ENCODE peak calls at places on chromosomes 5 and 9, in ten cellular contexts. One of them, this sample, is unnamed.

GRCh38 chr9:117763314-117763713 is 59.1 kb downstream of the TLR4 start:
- DNase-seq in caudate nucleus: peak
- DNase-seq in activated T-cell treated with anti-CD3 and anti-CD28 coated beads, Interleukin-2, amount 50 U/mL, for 72 hours: no peak
- DNase-seq in type B pancreatic cell: no peak
- DNase-seq in HT1080: peak
- DNase-seq in amniotic stem cell: no peak
- DNase-seq in WTC11: no peak
- DNase-seq in stimulated activated CD8-positive, alpha-beta memory T cell treated with anti-CD3 and anti-CD28 coated beads, Interleukin-7, amount 100 ng/mL, for 4 hours: no peak
- DNase-seq in NCI-H1417 treated with DMSO at 0.1 percent for 48 hours: no peak
- DNase-seq in HCEC 1CT: no peak
- DNase-seq in this sample: no peak

GRCh38 chr9:34185778-34186551 is 7.1 kb downstream of the UBAP1 start:
- DNase-seq in HCEC 1CT: peak
- DNase-seq in amniotic stem cell: no peak
- DNase-seq in HT1080: peak
- DNase-seq in stimulated activated CD8-positive, alpha-beta memory T cell treated with anti-CD3 and anti-CD28 coated beads, Interleukin-7, amount 100 ng/mL, for 4 hours: no peak
- DNase-seq in activated T-cell treated with anti-CD3 and anti-CD28 coated beads, Interleukin-2, amount 50 U/mL, for 72 hours: peak
- DNase-seq in caudate nucleus: no peak
- DNase-seq in WTC11: no peak
- DNase-seq in NCI-H1417 treated with DMSO at 0.1 percent for 48 hours: no peak
- DNase-seq in type B pancreatic cell: no peak
- DNase-seq in this sample: peak

GRCh38 chr5:174229640-174230350 is 184.3 kb downstream of the NSG2 start:
- DNase-seq in type B pancreatic cell: no peak
- DNase-seq in amniotic stem cell: no peak
- DNase-seq in HCEC 1CT: no peak
- DNase-seq in WTC11: no peak
- DNase-seq in caudate nucleus: no peak
- DNase-seq in stimulated activated CD8-positive, alpha-beta memory T cell treated with anti-CD3 and anti-CD28 coated beads, Interleukin-7, amount 100 ng/mL, for 4 hours: no peak
- DNase-seq in NCI-H1417 treated with DMSO at 0.1 percent for 48 hours: no peak
- DNase-seq in HT1080: peak
- DNase-seq in activated T-cell treated with anti-CD3 and anti-CD28 coated beads, Interleukin-2, amount 50 U/mL, for 72 hours: no peak
- DNase-seq in this sample: no peak

GRCh38 chr5:179408646-179409045 is 63.4 kb upstream of the ADAMTS2 start:
- DNase-seq in amniotic stem cell: no peak
- DNase-seq in HCEC 1CT: no peak
- DNase-seq in activated T-cell treated with anti-CD3 and anti-CD28 coated beads, Interleukin-2, amount 50 U/mL, for 72 hours: no peak
- DNase-seq in HT1080: no peak
- DNase-seq in caudate nucleus: no peak
- DNase-seq in NCI-H1417 treated with DMSO at 0.1 percent for 48 hours: no peak
- DNase-seq in stimulated activated CD8-positive, alpha-beta memory T cell treated with anti-CD3 and anti-CD28 coated beads, Interleukin-7, amount 100 ng/mL, for 4 hours: no peak
- DNase-seq in WTC11: no peak
- DNase-seq in type B pancreatic cell: peak
- DNase-seq in this sample: no peak

GRCh38 chr5:147391781-147392180 is 118.1 kb downstream of the DPYSL3 start:
- DNase-seq in caudate nucleus: no peak
- DNase-seq in WTC11: peak
- DNase-seq in activated T-cell treated with anti-CD3 and anti-CD28 coated beads, Interleukin-2, amount 50 U/mL, for 72 hours: no peak
- DNase-seq in amniotic stem cell: no peak
- DNase-seq in HCEC 1CT: peak
- DNase-seq in type B pancreatic cell: no peak
- DNase-seq in NCI-H1417 treated with DMSO at 0.1 percent for 48 hours: no peak
- DNase-seq in stimulated activated CD8-positive, alpha-beta memory T cell treated with anti-CD3 and anti-CD28 coated beads, Interleukin-7, amount 100 ng/mL, for 4 hours: no peak
- DNase-seq in HT1080: peak
- DNase-seq in this sample: peak

GRCh38 chr5:38433160-38433861 is 123.1 kb downstream of the LIFR start:
- DNase-seq in WTC11: no peak
- DNase-seq in type B pancreatic cell: no peak
- DNase-seq in HT1080: peak
- DNase-seq in amniotic stem cell: peak
- DNase-seq in activated T-cell treated with anti-CD3 and anti-CD28 coated beads, Interleukin-2, amount 50 U/mL, for 72 hours: no peak
- DNase-seq in caudate nucleus: no peak
- DNase-seq in HCEC 1CT: peak
- DNase-seq in stimulated activated CD8-positive, alpha-beta memory T cell treated with anti-CD3 and anti-CD28 coated beads, Interleukin-7, amount 100 ng/mL, for 4 hours: no peak
- DNase-seq in NCI-H1417 treated with DMSO at 0.1 percent for 48 hours: no peak
- DNase-seq in this sample: no peak

GRCh38 chr5:173866249-173867172 is 21.6 kb upstream of the CPEB4 start:
- DNase-seq in activated T-cell treated with anti-CD3 and anti-CD28 coated beads, Interleukin-2, amount 50 U/mL, for 72 hours: no peak
- DNase-seq in type B pancreatic cell: no peak
- DNase-seq in NCI-H1417 treated with DMSO at 0.1 percent for 48 hours: no peak
- DNase-seq in stimulated activated CD8-positive, alpha-beta memory T cell treated with anti-CD3 and anti-CD28 coated beads, Interleukin-7, amount 100 ng/mL, for 4 hours: no peak
- DNase-seq in WTC11: no peak
- DNase-seq in amniotic stem cell: no peak
- DNase-seq in HCEC 1CT: no peak
- DNase-seq in caudate nucleus: peak
- DNase-seq in HT1080: no peak
- DNase-seq in this sample: no peak

GRCh38 chr9:108761530-108762347 is 94.0 kb downstream of the ACTL7B start:
- DNase-seq in amniotic stem cell: no peak
- DNase-seq in HCEC 1CT: peak
- DNase-seq in caudate nucleus: peak
- DNase-seq in NCI-H1417 treated with DMSO at 0.1 percent for 48 hours: no peak
- DNase-seq in activated T-cell treated with anti-CD3 and anti-CD28 coated beads, Interleukin-2, amount 50 U/mL, for 72 hours: peak
- DNase-seq in HT1080: peak
- DNase-seq in stimulated activated CD8-positive, alpha-beta memory T cell treated with anti-CD3 and anti-CD28 coated beads, Interleukin-7, amount 100 ng/mL, for 4 hours: no peak
- DNase-seq in type B pancreatic cell: no peak
- DNase-seq in WTC11: peak
- DNase-seq in this sample: peak

GRCh38 chr9:3517377-3518048 is 8.3 kb downstream of the RFX3 start:
- DNase-seq in stimulated activated CD8-positive, alpha-beta memory T cell treated with anti-CD3 and anti-CD28 coated beads, Interleukin-7, amount 100 ng/mL, for 4 hours: no peak
- DNase-seq in WTC11: no peak
- DNase-seq in activated T-cell treated with anti-CD3 and anti-CD28 coated beads, Interleukin-2, amount 50 U/mL, for 72 hours: no peak
- DNase-seq in type B pancreatic cell: no peak
- DNase-seq in amniotic stem cell: no peak
- DNase-seq in NCI-H1417 treated with DMSO at 0.1 percent for 48 hours: no peak
- DNase-seq in caudate nucleus: no peak
- DNase-seq in HCEC 1CT: no peak
- DNase-seq in HT1080: no peak
- DNase-seq in this sample: no peak

GRCh38 chr5:1037123-1037670 is 28.6 kb downstream of the NKD2 start:
- DNase-seq in stimulated activated CD8-positive, alpha-beta memory T cell treated with anti-CD3 and anti-CD28 coated beads, Interleukin-7, amount 100 ng/mL, for 4 hours: no peak
- DNase-seq in activated T-cell treated with anti-CD3 and anti-CD28 coated beads, Interleukin-2, amount 50 U/mL, for 72 hours: no peak
- DNase-seq in HT1080: no peak
- DNase-seq in type B pancreatic cell: no peak
- DNase-seq in caudate nucleus: no peak
- DNase-seq in WTC11: no peak
- DNase-seq in NCI-H1417 treated with DMSO at 0.1 percent for 48 hours: no peak
- DNase-seq in HCEC 1CT: no peak
- DNase-seq in amniotic stem cell: no peak
- DNase-seq in this sample: no peak

GRCh38 chr5:2177244-2177643 is 294.5 kb upstream of the IRX4 start:
- DNase-seq in NCI-H1417 treated with DMSO at 0.1 percent for 48 hours: no peak
- DNase-seq in activated T-cell treated with anti-CD3 and anti-CD28 coated beads, Interleukin-2, amount 50 U/mL, for 72 hours: no peak
- DNase-seq in HT1080: no peak
- DNase-seq in stimulated activated CD8-positive, alpha-beta memory T cell treated with anti-CD3 and anti-CD28 coated beads, Interleukin-7, amount 100 ng/mL, for 4 hours: no peak
- DNase-seq in amniotic stem cell: no peak
- DNase-seq in HCEC 1CT: no peak
- DNase-seq in WTC11: no peak
- DNase-seq in type B pancreatic cell: no peak
- DNase-seq in caudate nucleus: no peak
- DNase-seq in this sample: no peak

GRCh38 chr9:127972316-127972871 is 8.4 kb downstream of the EEIG1 start:
- DNase-seq in amniotic stem cell: no peak
- DNase-seq in caudate nucleus: peak
- DNase-seq in NCI-H1417 treated with DMSO at 0.1 percent for 48 hours: no peak
- DNase-seq in HT1080: no peak
- DNase-seq in activated T-cell treated with anti-CD3 and anti-CD28 coated beads, Interleukin-2, amount 50 U/mL, for 72 hours: no peak
- DNase-seq in WTC11: no peak
- DNase-seq in stimulated activated CD8-positive, alpha-beta memory T cell treated with anti-CD3 and anti-CD28 coated beads, Interleukin-7, amount 100 ng/mL, for 4 hours: no peak
- DNase-seq in HCEC 1CT: no peak
- DNase-seq in type B pancreatic cell: no peak
- DNase-seq in this sample: no peak

GRCh38 chr5:55159763-55160492 is at the start of gene GPX8:
- DNase-seq in caudate nucleus: no peak
- DNase-seq in type B pancreatic cell: no peak
- DNase-seq in HCEC 1CT: peak
- DNase-seq in WTC11: peak
- DNase-seq in amniotic stem cell: peak
- DNase-seq in activated T-cell treated with anti-CD3 and anti-CD28 coated beads, Interleukin-2, amount 50 U/mL, for 72 hours: no peak
- DNase-seq in stimulated activated CD8-positive, alpha-beta memory T cell treated with anti-CD3 and anti-CD28 coated beads, Interleukin-7, amount 100 ng/mL, for 4 hours: no peak
- DNase-seq in HT1080: peak
- DNase-seq in NCI-H1417 treated with DMSO at 0.1 percent for 48 hours: no peak
- DNase-seq in this sample: peak

GRCh38 chr9:5442400-5443011 is 4.8 kb upstream of the PLGRKT start:
- DNase-seq in WTC11: no peak
- DNase-seq in HCEC 1CT: peak
- DNase-seq in amniotic stem cell: peak
- DNase-seq in NCI-H1417 treated with DMSO at 0.1 percent for 48 hours: peak
- DNase-seq in HT1080: no peak
- DNase-seq in stimulated activated CD8-positive, alpha-beta memory T cell treated with anti-CD3 and anti-CD28 coated beads, Interleukin-7, amount 100 ng/mL, for 4 hours: no peak
- DNase-seq in type B pancreatic cell: no peak
- DNase-seq in caudate nucleus: no peak
- DNase-seq in activated T-cell treated with anti-CD3 and anti-CD28 coated beads, Interleukin-2, amount 50 U/mL, for 72 hours: peak
- DNase-seq in this sample: peak

GRCh38 chr5:112316731-112317130 is 102.3 kb downstream of the EPB41L4A start:
- DNase-seq in WTC11: no peak
- DNase-seq in amniotic stem cell: no peak
- DNase-seq in type B pancreatic cell: no peak
- DNase-seq in HT1080: no peak
- DNase-seq in NCI-H1417 treated with DMSO at 0.1 percent for 48 hours: no peak
- DNase-seq in caudate nucleus: no peak
- DNase-seq in HCEC 1CT: no peak
- DNase-seq in stimulated activated CD8-positive, alpha-beta memory T cell treated with anti-CD3 and anti-CD28 coated beads, Interleukin-7, amount 100 ng/mL, for 4 hours: no peak
- DNase-seq in activated T-cell treated with anti-CD3 and anti-CD28 coated beads, Interleukin-2, amount 50 U/mL, for 72 hours: no peak
- DNase-seq in this sample: no peak

GRCh38 chr9:128705051-128705965 is 3.0 kb downstream of the PKN3 start:
- DNase-seq in HCEC 1CT: no peak
- DNase-seq in type B pancreatic cell: no peak
- DNase-seq in activated T-cell treated with anti-CD3 and anti-CD28 coated beads, Interleukin-2, amount 50 U/mL, for 72 hours: no peak
- DNase-seq in stimulated activated CD8-positive, alpha-beta memory T cell treated with anti-CD3 and anti-CD28 coated beads, Interleukin-7, amount 100 ng/mL, for 4 hours: no peak
- DNase-seq in HT1080: no peak
- DNase-seq in WTC11: peak
- DNase-seq in caudate nucleus: no peak
- DNase-seq in NCI-H1417 treated with DMSO at 0.1 percent for 48 hours: no peak
- DNase-seq in amniotic stem cell: no peak
- DNase-seq in this sample: no peak

GRCh38 chr5:174491761-174492350 is 232.5 kb upstream of the MSX2 start:
- DNase-seq in stimulated activated CD8-positive, alpha-beta memory T cell treated with anti-CD3 and anti-CD28 coated beads, Interleukin-7, amount 100 ng/mL, for 4 hours: no peak
- DNase-seq in HT1080: no peak
- DNase-seq in type B pancreatic cell: no peak
- DNase-seq in WTC11: no peak
- DNase-seq in caudate nucleus: no peak
- DNase-seq in HCEC 1CT: no peak
- DNase-seq in activated T-cell treated with anti-CD3 and anti-CD28 coated beads, Interleukin-2, amount 50 U/mL, for 72 hours: no peak
- DNase-seq in amniotic stem cell: no peak
- DNase-seq in NCI-H1417 treated with DMSO at 0.1 percent for 48 hours: no peak
- DNase-seq in this sample: no peak

GRCh38 chr5:77650686-77651085 is 12.2 kb upstream of the OTP start:
- DNase-seq in WTC11: no peak
- DNase-seq in stimulated activated CD8-positive, alpha-beta memory T cell treated with anti-CD3 and anti-CD28 coated beads, Interleukin-7, amount 100 ng/mL, for 4 hours: no peak
- DNase-seq in activated T-cell treated with anti-CD3 and anti-CD28 coated beads, Interleukin-2, amount 50 U/mL, for 72 hours: no peak
- DNase-seq in HCEC 1CT: no peak
- DNase-seq in type B pancreatic cell: no peak
- DNase-seq in amniotic stem cell: no peak
- DNase-seq in NCI-H1417 treated with DMSO at 0.1 percent for 48 hours: no peak
- DNase-seq in caudate nucleus: no peak
- DNase-seq in HT1080: no peak
- DNase-seq in this sample: no peak

GRCh38 chr5:125550237-125550636 is 803.8 kb upstream of the ZNF608 start:
- DNase-seq in HT1080: peak
- DNase-seq in HCEC 1CT: peak
- DNase-seq in activated T-cell treated with anti-CD3 and anti-CD28 coated beads, Interleukin-2, amount 50 U/mL, for 72 hours: no peak
- DNase-seq in amniotic stem cell: no peak
- DNase-seq in caudate nucleus: no peak
- DNase-seq in WTC11: no peak
- DNase-seq in type B pancreatic cell: no peak
- DNase-seq in stimulated activated CD8-positive, alpha-beta memory T cell treated with anti-CD3 and anti-CD28 coated beads, Interleukin-7, amount 100 ng/mL, for 4 hours: no peak
- DNase-seq in NCI-H1417 treated with DMSO at 0.1 percent for 48 hours: no peak
- DNase-seq in this sample: peak

GRCh38 chr5:179411161-179411841 is 66.0 kb upstream of the ADAMTS2 start:
- DNase-seq in HCEC 1CT: no peak
- DNase-seq in stimulated activated CD8-positive, alpha-beta memory T cell treated with anti-CD3 and anti-CD28 coated beads, Interleukin-7, amount 100 ng/mL, for 4 hours: no peak
- DNase-seq in WTC11: no peak
- DNase-seq in NCI-H1417 treated with DMSO at 0.1 percent for 48 hours: no peak
- DNase-seq in amniotic stem cell: no peak
- DNase-seq in activated T-cell treated with anti-CD3 and anti-CD28 coated beads, Interleukin-2, amount 50 U/mL, for 72 hours: no peak
- DNase-seq in caudate nucleus: no peak
- DNase-seq in HT1080: no peak
- DNase-seq in type B pancreatic cell: peak
- DNase-seq in this sample: no peak

GRCh38 chr5:30574761-30575160 is 618.7 kb upstream of the CDH6 start:
- DNase-seq in stimulated activated CD8-positive, alpha-beta memory T cell treated with anti-CD3 and anti-CD28 coated beads, Interleukin-7, amount 100 ng/mL, for 4 hours: no peak
- DNase-seq in NCI-H1417 treated with DMSO at 0.1 percent for 48 hours: no peak
- DNase-seq in WTC11: no peak
- DNase-seq in HCEC 1CT: no peak
- DNase-seq in activated T-cell treated with anti-CD3 and anti-CD28 coated beads, Interleukin-2, amount 50 U/mL, for 72 hours: no peak
- DNase-seq in amniotic stem cell: no peak
- DNase-seq in HT1080: no peak
- DNase-seq in caudate nucleus: no peak
- DNase-seq in type B pancreatic cell: no peak
- DNase-seq in this sample: no peak

GRCh38 chr5:77168884-77169254 is 41.6 kb upstream of the PDE8B start:
- DNase-seq in stimulated activated CD8-positive, alpha-beta memory T cell treated with anti-CD3 and anti-CD28 coated beads, Interleukin-7, amount 100 ng/mL, for 4 hours: no peak
- DNase-seq in type B pancreatic cell: no peak
- DNase-seq in caudate nucleus: no peak
- DNase-seq in amniotic stem cell: no peak
- DNase-seq in HCEC 1CT: no peak
- DNase-seq in NCI-H1417 treated with DMSO at 0.1 percent for 48 hours: no peak
- DNase-seq in WTC11: no peak
- DNase-seq in activated T-cell treated with anti-CD3 and anti-CD28 coated beads, Interleukin-2, amount 50 U/mL, for 72 hours: no peak
- DNase-seq in HT1080: no peak
- DNase-seq in this sample: no peak

GRCh38 chr5:31412324-31412723 is 119.6 kb downstream of the DROSHA start:
- DNase-seq in HCEC 1CT: no peak
- DNase-seq in NCI-H1417 treated with DMSO at 0.1 percent for 48 hours: no peak
- DNase-seq in type B pancreatic cell: no peak
- DNase-seq in activated T-cell treated with anti-CD3 and anti-CD28 coated beads, Interleukin-2, amount 50 U/mL, for 72 hours: no peak
- DNase-seq in caudate nucleus: no peak
- DNase-seq in HT1080: no peak
- DNase-seq in stimulated activated CD8-positive, alpha-beta memory T cell treated with anti-CD3 and anti-CD28 coated beads, Interleukin-7, amount 100 ng/mL, for 4 hours: no peak
- DNase-seq in WTC11: no peak
- DNase-seq in amniotic stem cell: no peak
- DNase-seq in this sample: no peak

GRCh38 chr5:139658928-139659667 is 10.9 kb downstream of the CXXC5 start:
- DNase-seq in WTC11: no peak
- DNase-seq in stimulated activated CD8-positive, alpha-beta memory T cell treated with anti-CD3 and anti-CD28 coated beads, Interleukin-7, amount 100 ng/mL, for 4 hours: no peak
- DNase-seq in HT1080: peak
- DNase-seq in amniotic stem cell: no peak
- DNase-seq in NCI-H1417 treated with DMSO at 0.1 percent for 48 hours: no peak
- DNase-seq in caudate nucleus: no peak
- DNase-seq in type B pancreatic cell: no peak
- DNase-seq in activated T-cell treated with anti-CD3 and anti-CD28 coated beads, Interleukin-2, amount 50 U/mL, for 72 hours: no peak
- DNase-seq in HCEC 1CT: peak
- DNase-seq in this sample: peak

GRCh38 chr9:29397148-29397547 is 1823.9 kb upstream of the C9orf72 start:
- DNase-seq in amniotic stem cell: no peak
- DNase-seq in type B pancreatic cell: no peak
- DNase-seq in WTC11: no peak
- DNase-seq in HT1080: peak
- DNase-seq in NCI-H1417 treated with DMSO at 0.1 percent for 48 hours: no peak
- DNase-seq in stimulated activated CD8-positive, alpha-beta memory T cell treated with anti-CD3 and anti-CD28 coated beads, Interleukin-7, amount 100 ng/mL, for 4 hours: no peak
- DNase-seq in HCEC 1CT: no peak
- DNase-seq in activated T-cell treated with anti-CD3 and anti-CD28 coated beads, Interleukin-2, amount 50 U/mL, for 72 hours: no peak
- DNase-seq in caudate nucleus: no peak
- DNase-seq in this sample: no peak

GRCh38 chr5:150516011-150516410 is 8.1 kb downstream of the NDST1 start:
- DNase-seq in type B pancreatic cell: no peak
- DNase-seq in NCI-H1417 treated with DMSO at 0.1 percent for 48 hours: no peak
- DNase-seq in WTC11: no peak
- DNase-seq in activated T-cell treated with anti-CD3 and anti-CD28 coated beads, Interleukin-2, amount 50 U/mL, for 72 hours: no peak
- DNase-seq in HCEC 1CT: peak
- DNase-seq in amniotic stem cell: no peak
- DNase-seq in stimulated activated CD8-positive, alpha-beta memory T cell treated with anti-CD3 and anti-CD28 coated beads, Interleukin-7, amount 100 ng/mL, for 4 hours: no peak
- DNase-seq in caudate nucleus: no peak
- DNase-seq in HT1080: no peak
- DNase-seq in this sample: no peak

GRCh38 chr9:134455951-134456739 is 129.9 kb downstream of the RXRA start:
- DNase-seq in HCEC 1CT: peak
- DNase-seq in activated T-cell treated with anti-CD3 and anti-CD28 coated beads, Interleukin-2, amount 50 U/mL, for 72 hours: peak
- DNase-seq in HT1080: peak
- DNase-seq in NCI-H1417 treated with DMSO at 0.1 percent for 48 hours: no peak
- DNase-seq in amniotic stem cell: peak
- DNase-seq in caudate nucleus: no peak
- DNase-seq in stimulated activated CD8-positive, alpha-beta memory T cell treated with anti-CD3 and anti-CD28 coated beads, Interleukin-7, amount 100 ng/mL, for 4 hours: peak
- DNase-seq in WTC11: no peak
- DNase-seq in type B pancreatic cell: no peak
- DNase-seq in this sample: peak

GRCh38 chr9:129318121-129319075 is 140.3 kb upstream of the IER5L start:
- DNase-seq in amniotic stem cell: no peak
- DNase-seq in stimulated activated CD8-positive, alpha-beta memory T cell treated with anti-CD3 and anti-CD28 coated beads, Interleukin-7, amount 100 ng/mL, for 4 hours: no peak
- DNase-seq in HCEC 1CT: no peak
- DNase-seq in caudate nucleus: no peak
- DNase-seq in activated T-cell treated with anti-CD3 and anti-CD28 coated beads, Interleukin-2, amount 50 U/mL, for 72 hours: no peak
- DNase-seq in NCI-H1417 treated with DMSO at 0.1 percent for 48 hours: no peak
- DNase-seq in WTC11: no peak
- DNase-seq in HT1080: no peak
- DNase-seq in type B pancreatic cell: peak
- DNase-seq in this sample: no peak